ENCODE peak calls at places on chromosomes 11 and 22, in six cellular contexts. H, M, Z, V, C and P are unnamed samples.

GRCh38 chr22:40506762-40507161 is 129.8 kb downstream of the MRTFA start:
- DNase-seq in H (no peak), M (no peak), Z (no peak), V (no peak), C (no peak), P (no peak)

GRCh38 chr22:22709719-22710445 is 65.5 kb downstream of the GGTLC2 start:
- DNase-seq in H (no peak), M (peak; percentile 10), Z (no peak), V (no peak), C (no peak), P (no peak)

GRCh38 chr11:62925745-62926668 is 4.8 kb upstream of the CHRM1 start:
- DNase-seq in H (no peak), M (no peak), Z (no peak), V (no peak), C (no peak), P (no peak)

GRCh38 chr22:47163876-47164513 is 401.5 kb downstream of the TBC1D22A start:
- DNase-seq in H (no peak), M (no peak), Z (peak; percentile 54), V (no peak), C (no peak), P (no peak)

GRCh38 chr11:67024410-67024809 is 1.5 kb downstream of the SYT12 start:
- DNase-seq in H (no peak), M (no peak), Z (no peak), V (no peak), C (no peak), P (no peak)

GRCh38 chr11:34343153-34343552 is 14.7 kb downstream of the ABTB2 start:
- DNase-seq in H (no peak), M (peak; percentile 94), Z (no peak), V (no peak), C (no peak), P (peak; percentile 85)

GRCh38 chr11:69634590-69634989 is 6.4 kb upstream of the CCND1 start:
- DNase-seq in H (no peak), M (no peak), Z (no peak), V (no peak), C (no peak), P (no peak)

GRCh38 chr22:22712666-22713365 is 68.4 kb downstream of the GGTLC2 start:
- DNase-seq in H (no peak), M (no peak), Z (no peak), V (no peak), C (no peak), P (no peak)

GRCh38 chr11:8638300-8638699 is 44.2 kb downstream of the TRIM66 start:
- DNase-seq in H (no peak), M (peak; percentile 62), Z (no peak), V (no peak), C (no peak), P (peak; percentile 5)

GRCh38 chr11:45097721-45098493 is 48.5 kb upstream of the PRDM11 start:
- DNase-seq in H (no peak), M (peak; percentile 37), Z (no peak), V (peak; percentile 25), C (no peak), P (no peak)

GRCh38 chr11:78562398-78562797 is 12.3 kb downstream of the NARS2 start:
- DNase-seq in H (no peak), M (peak; percentile 72), Z (no peak), V (no peak), C (peak; percentile 63), P (no peak)

GRCh38 chr11:43282607-43283440 is 29.0 kb upstream of the API5 start:
- DNase-seq in H (peak; percentile 34), M (peak; percentile 29), Z (peak; percentile 89), V (peak; percentile 66), C (no peak), P (no peak)

GRCh38 chr11:104663190-104664140 is 234.8 kb downstream of the CASP12 start:
- DNase-seq in H (no peak), M (peak; percentile 19), Z (no peak), V (no peak), C (peak; percentile 10), P (no peak)

GRCh38 chr11:68684385-68685356 is at the start of gene GAL:
- DNase-seq in H (no peak), M (no peak), Z (no peak), V (peak; percentile 75), C (no peak), P (no peak)

GRCh38 chr11:47378011-47378835 is at the start of gene SPI1:
- DNase-seq in H (no peak), M (no peak), Z (peak; percentile 77), V (peak; percentile 17), C (no peak), P (no peak)

GRCh38 chr11:102451693-102452460 is 688 bp downstream of the TMEM123 start:
- DNase-seq in H (peak; percentile 74), M (peak; percentile 61), Z (peak; percentile 85), V (peak; percentile 76), C (peak; percentile 61), P (no peak)

GRCh38 chr11:70135142-70136132 is 57.3 kb downstream of the ANO1 start:
- DNase-seq in H (no peak), M (peak; percentile 15), Z (no peak), V (no peak), C (no peak), P (no peak)

GRCh38 chr11:70016666-70017347 is 61.3 kb upstream of the ANO1 start:
- DNase-seq in H (no peak), M (peak; percentile 60), Z (no peak), V (no peak), C (peak; percentile 74), P (peak; percentile 43)

GRCh38 chr22:32326647-32327046 is 31.0 kb upstream of the RFPL3 start:
- DNase-seq in H (no peak), M (no peak), Z (no peak), V (no peak), C (no peak), P (no peak)

GRCh38 chr11:78039919-78040671 is 17.0 kb upstream of the KCTD14 start:
- DNase-seq in H (peak; percentile 83), M (peak; percentile 84), Z (peak; percentile 82), V (no peak), C (peak; percentile 83), P (no peak)